ENCODE peak calls at places on chromosomes 4 and X, in seven cellular contexts. C is A549, T is stomach, F is lung, N is fibroblast of lung, D is AG10803, X is adipocyte. L is an unnamed sample.

GRCh38 chr4:168421671-168422070 is 58.6 kb downstream of the DDX60L start:
- DNase-seq in D (no peak), X (peak), C (peak), T (peak), N (peak), F (no peak), L (no peak)

GRCh38 chr4:66681962-66682361 is 863.3 kb downstream of the CENPC start:
- DNase-seq in D (no peak), T (no peak), C (peak), N (no peak), X (peak), F (no peak), L (peak)

GRCh38 chr4:123452585-123452984 is 56.0 kb downstream of the SPRY1 start:
- DNase-seq in C (peak), T (peak), F (peak), X (peak), N (peak), D (peak), L (peak)

GRCh38 chrX:40523852-40524251 is 56.9 kb upstream of the ATP6AP2 start:
- DNase-seq in D (no peak), N (no peak), C (no peak), F (no peak), T (no peak), X (no peak), L (no peak)

GRCh38 chr4:112002301-112002700 is 143.0 kb upstream of the FAM241A start:
- DNase-seq in C (no peak), X (no peak), F (no peak), N (no peak), D (no peak), T (no peak), L (no peak)

GRCh38 chrX:101357166-101357795 is 8.7 kb upstream of the TIMM8A start:
- DNase-seq in X (peak), D (peak), T (no peak), N (peak), F (no peak), C (peak), L (no peak)

GRCh38 chr4:13920111-13920875 is 292.8 kb upstream of the BOD1L1 start:
- DNase-seq in N (peak), F (no peak), X (no peak), T (no peak), C (peak), D (peak), L (no peak)

GRCh38 chr4:118308306-118309030 is 44.3 kb downstream of the PRSS12 start:
- DNase-seq in T (no peak), X (no peak), N (no peak), F (no peak), C (no peak), D (no peak), L (no peak)

GRCh38 chr4:89640620-89641366 is 196.2 kb downstream of the SNCA start:
- DNase-seq in C (peak), N (peak), T (no peak), F (no peak), D (peak), X (peak), L (peak)

GRCh38 chr4:167265231-167265630 is 30.9 kb upstream of the SPOCK3 start:
- DNase-seq in T (no peak), X (no peak), D (no peak), C (no peak), N (no peak), F (no peak), L (no peak)

GRCh38 chr4:148376151-148376550 is 66.1 kb downstream of the NR3C2 start:
- DNase-seq in D (peak), F (peak), N (peak), X (peak), T (peak), C (peak), L (peak)

GRCh38 chr4:184287697-184288255 is 70.1 kb upstream of the ENPP6 start:
- DNase-seq in N (peak), C (no peak), X (peak), F (peak), T (peak), D (peak), L (no peak)

GRCh38 chr4:128866691-128867090 is 57.2 kb downstream of the JADE1 start:
- DNase-seq in N (no peak), X (no peak), D (no peak), C (no peak), F (no peak), T (no peak), L (no peak)
- H3K4me3 ChIP-seq in N (no peak), X (no peak), D (no peak), C (no peak), F (no peak), T (no peak), L (no peak)

GRCh38 chr4:137122876-137123275 is 409.4 kb downstream of the PCDH18 start:
- DNase-seq in C (no peak), X (no peak), N (no peak), F (no peak), T (no peak), D (no peak), L (no peak)

GRCh38 chr4:137129471-137130244 is 402.6 kb downstream of the PCDH18 start:
- DNase-seq in F (no peak), D (peak), N (peak), X (no peak), C (no peak), T (no peak), L (peak)

GRCh38 chr4:137125011-137125410 is 407.3 kb downstream of the PCDH18 start:
- DNase-seq in N (peak), D (peak), C (peak), T (no peak), X (peak), F (no peak), L (peak)

GRCh38 chr4:137124278-137124932 is 407.9 kb downstream of the PCDH18 start:
- DNase-seq in T (no peak), D (peak), F (no peak), X (peak), C (peak), N (peak), L (peak)
- H3K4me3 ChIP-seq in T (peak), D (peak), F (no peak), X (peak), C (peak), N (peak), L (peak)

DNA sequence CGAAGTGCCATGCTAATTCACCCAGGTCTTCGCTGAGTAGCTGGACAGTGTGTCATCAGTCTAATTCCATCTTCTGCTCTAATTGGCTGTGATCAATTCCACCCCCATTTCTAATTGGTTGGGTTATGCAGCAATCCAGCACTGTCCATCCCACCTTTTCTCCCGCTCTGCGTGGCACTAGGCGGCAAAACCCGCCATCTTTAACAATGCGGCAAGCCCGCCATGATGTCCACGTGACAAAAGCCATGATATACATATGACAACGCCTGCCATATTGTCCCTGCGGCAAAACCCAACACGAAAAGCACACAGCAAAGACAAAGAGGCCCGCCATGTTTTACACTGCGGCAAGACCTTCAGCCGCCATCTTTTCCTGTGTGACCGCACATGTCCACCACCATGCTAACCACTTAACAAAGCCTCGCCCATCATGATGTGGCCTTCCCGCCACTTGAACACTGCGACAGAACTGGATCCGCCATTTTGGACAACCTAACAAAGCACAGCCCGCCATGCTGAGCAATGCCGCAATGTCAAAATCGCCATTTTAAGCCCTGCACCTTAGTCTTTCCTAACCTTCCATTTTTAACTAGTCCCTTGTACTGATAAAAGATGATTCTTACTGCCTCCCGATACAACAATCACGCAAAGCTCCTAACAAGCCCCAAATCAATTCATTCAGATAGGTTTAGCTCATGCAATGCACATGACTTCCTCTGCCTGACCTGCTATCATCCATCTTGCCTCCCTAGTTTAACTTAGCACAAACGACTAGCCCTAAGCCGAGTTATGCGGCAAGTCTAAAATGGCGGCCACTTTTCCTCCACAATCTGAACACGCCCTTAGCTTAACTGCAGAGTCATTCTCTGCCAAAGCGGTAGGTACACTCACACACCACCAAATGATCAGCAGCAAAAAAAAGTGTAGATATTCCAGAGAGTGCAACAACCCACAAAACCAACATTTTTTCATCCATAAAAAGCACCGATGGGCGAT is 288.3 kb downstream of the CHIC1 start:
- DNase-seq in T (peak), F (peak), N (no peak), X (peak), D (no peak), C (no peak), L (no peak)
- H3K4me3 ChIP-seq in T (peak), F (peak), N (peak), X (peak), D (no peak), C (no peak), L (no peak)

GRCh38 chr4:1172228-1172851 is at the start of gene SPON2:
- DNase-seq in T (no peak), N (peak), C (no peak), X (no peak), D (peak), F (no peak), L (no peak)
- H3K4me3 ChIP-seq in T (peak), N (peak), C (no peak), X (peak), D (peak), F (peak), L (peak)

GRCh38 chrX:63750846-63751245 is 34.2 kb downstream of the ARHGEF9 start:
- DNase-seq in N (no peak), C (no peak), F (no peak), X (no peak), D (no peak), T (no peak), L (no peak)
- H3K4me3 ChIP-seq in N (no peak), C (no peak), F (no peak), X (no peak), D (no peak), T (no peak), L (no peak)

GRCh38 chrX:9912341-9912740 is 54.8 kb upstream of the CLDN34 start:
- DNase-seq in T (no peak), F (no peak), C (no peak), D (no peak), N (peak), X (peak), L (no peak)
- H3K4me3 ChIP-seq in T (no peak), F (peak), C (no peak), D (no peak), N (no peak), X (no peak), L (peak)

GRCh38 chr4:39621582-39621981 is 17.1 kb downstream of the SMIM14 start:
- DNase-seq in N (peak), F (peak), C (peak), D (peak), X (peak), T (peak), L (peak)
- H3K4me3 ChIP-seq in N (no peak), F (no peak), C (peak), D (no peak), X (peak), T (no peak), L (no peak)

GRCh38 chr4:105215609-105216313 is 69.1 kb downstream of the TET2 start:
- DNase-seq in F (no peak), N (peak), T (no peak), C (no peak), D (no peak), X (peak), L (no peak)
- H3K4me3 ChIP-seq in F (no peak), N (no peak), T (no peak), C (no peak), D (no peak), X (no peak), L (no peak)

GRCh38 chr4:21858971-21859370 is 89.6 kb downstream of the KCNIP4 start:
- DNase-seq in N (peak), D (no peak), C (no peak), X (peak), F (no peak), T (no peak), L (no peak)
- H3K4me3 ChIP-seq in N (no peak), D (no peak), C (no peak), X (no peak), F (no peak), T (no peak), L (no peak)

L was measured in skeletal muscle cell.